ENCODE peak calls at places on chromosome 14, in six cellular contexts. I is H1, O is HepG2, B is GM12878, E is GM12891, T is K562. R is an unnamed sample.

GRCh38 chr14:93909429-93910128 is 17.6 kb upstream of the FAM181A start:
- DNase-seq in B (no peak), I (no peak), E (no peak), O (peak; percentile 89), T (no peak), R (no peak)

GRCh38 chr14:71411280-71411595 is 504.0 kb downstream of the PCNX1 start:
- DNase-seq in T (no peak), O (no peak), I (no peak), B (no peak), E (no peak), R (no peak)

GRCh38 chr14:104595911-104596450 is 8.6 kb downstream of the TMEM179 start:
- DNase-seq in E (peak; percentile 16), T (no peak), O (no peak), I (no peak), B (no peak), R (peak; percentile 13)

GRCh38 chr14:70779667-70780066 is 29.6 kb downstream of the MAP3K9 start:
- DNase-seq in B (no peak), O (no peak), T (no peak), E (no peak), I (no peak), R (no peak)

GRCh38 chr14:24307575-24308341 is at the start of gene CIDEB:
- DNase-seq in B (no peak), T (peak; percentile 62), O (peak; percentile 99), I (no peak), E (peak; percentile 49), R (peak; percentile 42)

GRCh38 chr14:29054119-29054518 is 287.5 kb downstream of the FOXG1 start:
- DNase-seq in I (no peak), O (no peak), T (no peak), E (no peak), B (no peak), R (no peak)

GRCh38 chr14:72610096-72610830 is 283.6 kb downstream of the DPF3 start:
- DNase-seq in T (no peak), O (no peak), I (no peak), B (no peak), E (no peak), R (no peak)

GRCh38 chr14:28756896-28757570 is 9.6 kb upstream of the FOXG1 start:
- DNase-seq in B (no peak), T (no peak), I (no peak), O (peak; percentile 72), E (no peak), R (no peak)

GRCh38 chr14:61561657-61562276 is 133.5 kb upstream of the HIF1A start:
- DNase-seq in T (no peak), I (no peak), O (peak; percentile 94), E (no peak), B (no peak), R (no peak)

GRCh38 chr14:76426161-76426696 is 50.3 kb downstream of the ESRRB start:
- DNase-seq in B (no peak), O (no peak), I (no peak), E (no peak), T (peak; percentile 31), R (no peak)

GRCh38 chr14:59116984-59117415 is 71.5 kb upstream of the DAAM1 start:
- DNase-seq in I (no peak), T (no peak), O (no peak), E (no peak), B (peak; percentile 44), R (no peak)

GRCh38 chr14:64645220-64645891 is 58.9 kb upstream of the PLEKHG3 start:
- DNase-seq in E (no peak), I (peak; percentile 81), O (peak; percentile 24), B (no peak), T (no peak), R (no peak)

GRCh38 chr14:88129306-88130056 is 124.5 kb downstream of the GPR65 start:
- DNase-seq in O (no peak), I (no peak), E (no peak), B (no peak), T (no peak), R (no peak)

GRCh38 chr14:74973905-74974363 is 18.5 kb upstream of the PGF start:
- DNase-seq in B (no peak), O (peak; percentile 39), I (no peak), T (no peak), E (no peak), R (no peak)
- TF ChIP-seq POLR2A in B (no peak), O (no peak), I (no peak), T (no peak), E (no peak), R (no peak)

GRCh38 chr14:84247693-84248092 is 1282.3 kb upstream of the FLRT2 start:
- DNase-seq in T (no peak), I (no peak), O (no peak), E (no peak), B (no peak), R (no peak)

GRCh38 chr14:84252706-84253105 is 1277.2 kb upstream of the FLRT2 start:
- DNase-seq in B (no peak), T (no peak), O (no peak), I (no peak), E (no peak), R (no peak)

GRCh38 chr14:84254205-84254788 is 1275.6 kb upstream of the FLRT2 start:
- DNase-seq in T (no peak), E (no peak), I (no peak), B (no peak), O (no peak), R (no peak)

GRCh38 chr14:84250863-84251262 is 1279.1 kb upstream of the FLRT2 start:
- DNase-seq in O (no peak), T (no peak), I (no peak), E (no peak), B (no peak), R (no peak)
- TF ChIP-seq POLR2AphosphoS5 in O (no peak), T (no peak), I (no peak), E (no peak), B (no peak), R (no peak)

GRCh38 chr14:50395448-50395847 is 1.2 kb downstream of the CDKL1 start:
- DNase-seq in T (no peak), I (no peak), O (no peak), B (no peak), E (no peak), R (no peak)

GRCh38 chr14:50396636-50397460 is at the start of gene CDKL1:
- DNase-seq in I (no peak), O (peak; percentile 32), E (peak; percentile 49), B (no peak), T (peak; percentile 72), R (peak; percentile 39)

GRCh38 chr14:50399251-50400032 is 2.8 kb upstream of the CDKL1 start:
- DNase-seq in B (no peak), T (no peak), O (no peak), E (no peak), I (no peak), R (no peak)

GRCh38 chr14:50400461-50400860 is 3.8 kb upstream of the CDKL1 start:
- DNase-seq in T (no peak), B (no peak), E (no peak), I (no peak), O (no peak), R (no peak)

GRCh38 chr14:50397461-50398196 is 948 bp upstream of the CDKL1 start:
- DNase-seq in I (no peak), O (peak; percentile 24), B (no peak), E (no peak), T (no peak), R (no peak)
- TF ChIP-seq TAF1 in I (no peak), O (no peak), B (no peak), E (no peak), T (no peak), R (no peak)

GRCh38 chr14:90398841-90399540 is 2.2 kb downstream of the CALM1 start:
- DNase-seq in T (no peak), B (no peak), E (no peak), O (no peak), I (no peak), R (no peak)

GRCh38 chr14:90396342-90397339 is at the start of gene CALM1:
- DNase-seq in T (peak; percentile 91), I (peak; percentile 80), E (peak; percentile 83), B (peak; percentile 52), O (peak; percentile 74), R (peak; percentile 87)

GRCh38 chr14:90397401-90398314 is 829 bp downstream of the CALM1 start:
- DNase-seq in I (no peak), O (peak; percentile 34), E (peak; percentile 48), B (no peak), T (peak; percentile 68), R (peak; percentile 47)

GRCh38 chr14:90399541-90400444 is 3.0 kb downstream of the CALM1 start:
- DNase-seq in I (peak; percentile 68), B (peak; percentile 68), T (peak; percentile 86), O (peak; percentile 83), E (peak; percentile 77), R (peak; percentile 76)

GRCh38 chr14:90398315-90398811 is 1.5 kb downstream of the CALM1 start:
- DNase-seq in E (peak; percentile 28), I (no peak), T (peak; percentile 21), O (no peak), B (no peak), R (no peak)
- TF ChIP-seq POLR2A in E (peak; percentile 34), I (no peak), T (no peak), O (no peak), B (peak; percentile 31), R (no peak)

DNA sequence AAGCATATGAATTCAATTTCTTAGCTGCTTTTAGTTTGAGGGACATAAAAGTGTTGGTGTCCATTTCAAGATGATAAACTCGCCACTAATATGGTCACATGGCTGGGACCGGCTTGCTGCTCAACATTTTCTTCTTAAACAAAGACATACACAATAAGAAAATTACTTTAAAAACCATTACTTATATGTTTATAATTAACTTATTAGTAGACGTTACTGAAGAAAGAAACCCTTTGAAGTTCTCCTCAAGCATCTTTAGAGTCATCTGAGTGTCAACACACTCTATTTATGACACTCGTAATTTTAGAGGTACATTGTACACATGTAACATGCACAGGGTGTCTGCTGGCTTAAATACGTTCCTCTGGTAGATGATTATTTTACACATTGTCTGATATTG is 74.7 kb downstream of the BMP4 start:
- DNase-seq in B (no peak), E (no peak), T (no peak), I (no peak), O (no peak), R (no peak)
- TF ChIP-seq POLR2AphosphoS5 in B (no peak), E (no peak), T (no peak), I (no peak), O (no peak), R (no peak)

DNA sequence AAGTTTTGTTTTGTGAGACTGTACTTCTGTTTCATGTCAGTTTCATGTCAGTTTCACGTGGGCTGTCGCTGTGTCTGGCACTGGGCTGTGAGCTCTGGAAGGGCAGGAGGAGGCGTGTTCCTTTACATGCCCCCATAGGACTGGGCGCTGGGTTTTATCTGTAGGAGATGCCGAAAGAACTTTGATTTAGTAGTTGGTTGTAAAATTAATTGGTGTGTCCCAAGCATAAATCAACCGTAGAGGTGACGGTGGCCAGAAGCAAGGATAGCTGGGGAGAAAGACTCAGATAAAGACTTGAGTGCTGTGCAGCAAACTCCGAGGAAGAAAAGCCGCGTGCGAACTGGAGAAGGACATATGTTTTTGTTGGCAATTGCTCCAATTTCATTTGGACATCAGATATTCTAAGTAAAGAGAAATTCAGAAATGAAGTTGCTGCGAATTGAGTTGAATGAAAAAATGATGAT is 182.5 kb downstream of the VRK1 start:
- DNase-seq in T (no peak), O (no peak), E (no peak), B (no peak), I (no peak), R (no peak)
- TF ChIP-seq TAF1 in T (no peak), O (no peak), E (no peak), B (no peak), I (no peak), R (no peak)

GRCh38 chr14:36580856-36581831 is 1.3 kb downstream of the NKX2-8 start:
- DNase-seq in O (no peak), I (no peak), B (no peak), E (no peak), T (no peak), R (no peak)
- TF ChIP-seq POLR2A in O (no peak), I (no peak), B (no peak), E (no peak), T (no peak), R (no peak)

GRCh38 chr14:103334644-103335603 is 887 bp downstream of the EIF5 start:
- DNase-seq in B (no peak), O (peak; percentile 64), I (no peak), E (no peak), T (peak; percentile 68), R (no peak)
- TF ChIP-seq POLR2AphosphoS5 in B (peak; percentile 93), O (no peak), I (peak; percentile 82), E (peak; percentile 85), T (no peak), R (peak; percentile 72)

R was measured in GM12892.